ENCODE peak calls at places on chromosomes 13 and 19, in four cellular contexts. J is neuronal stem cell, E is H9, V is mesendoderm. R is an unnamed sample.

GRCh38 chr19:46839752-46840151 is 10.9 kb downstream of the AP2S1 start:
- DNase-seq in J (no peak), E (no peak), V (no peak), R (no peak)

GRCh38 chr19:22882797-22883196 is 50.7 kb downstream of the ZNF723 start:
- DNase-seq in J (no peak), E (no peak), V (peak), R (peak)

GRCh38 chr19:56712609-56713008 is 41.1 kb upstream of the ZNF835 start:
- DNase-seq in J (peak), E (no peak), V (peak), R (no peak)

GRCh38 chr13:47816835-47817234 is 184.2 kb downstream of the SUCLA2 start:
- DNase-seq in J (peak), E (no peak), V (peak), R (no peak)

GRCh38 chr13:45325806-45326205 is 15.2 kb downstream of the TPT1 start:
- DNase-seq in J (no peak), E (no peak), V (no peak), R (peak)

GRCh38 chr19:18743281-18743825 is 47.8 kb downstream of the COMP start:
- DNase-seq in J (no peak), E (peak), V (no peak), R (peak)

GRCh38 chr19:46787331-46788100 is 878 bp downstream of the SLC1A5 start:
- DNase-seq in J (peak), E (peak), V (peak), R (peak)

GRCh38 chr19:38318595-38319142 is 976 bp upstream of the KCNK6 start:
- DNase-seq in J (no peak), E (no peak), V (no peak), R (no peak)

GRCh38 chr13:49733181-49733951 is 42.1 kb upstream of the EBPL start:
- DNase-seq in J (no peak), E (no peak), V (peak), R (peak)

GRCh38 chr19:17777840-17778620 is 16.9 kb upstream of the B3GNT3 start:
- DNase-seq in J (peak), E (peak), V (peak), R (peak)

GRCh38 chr19:30512748-30513389 is 140.7 kb downstream of the ZNF536 start:
- DNase-seq in J (no peak), E (no peak), V (no peak), R (no peak)

GRCh38 chr13:27170221-27170520 is 1.4 kb downstream of the USP12 start:
- DNase-seq in J (no peak), E (no peak), V (no peak), R (peak)

GRCh38 chr13:34459856-34460255 is 482.2 kb upstream of the NBEA start:
- DNase-seq in J (no peak), E (no peak), V (no peak), R (no peak)

GRCh38 chr13:41613984-41614581 is 156.7 kb downstream of the RGCC start:
- DNase-seq in J (peak), E (no peak), V (peak), R (peak)

GRCh38 chr13:38981096-38981495 is 9.5 kb downstream of the STOML3 start:
- DNase-seq in J (no peak), E (no peak), V (peak), R (no peak)

GRCh38 chr13:99756281-99756680 is 215.3 kb downstream of the ZIC5 start:
- DNase-seq in J (no peak), E (no peak), V (peak), R (no peak)

GRCh38 chr13:29830000-29830399 is 20.4 kb downstream of the UBL3 start:
- DNase-seq in J (no peak), E (no peak), V (no peak), R (no peak)

GRCh38 chr19:46902402-46902766 is 41.6 kb downstream of the ARHGAP35 start:
- DNase-seq in J (no peak), E (no peak), V (peak), R (peak)

GRCh38 chr13:109209526-109209925 is 576.9 kb downstream of the IRS2 start:
- DNase-seq in J (no peak), E (no peak), V (no peak), R (no peak)

GRCh38 chr13:27868639-27869435 is 51.0 kb upstream of the PDX1 start:
- DNase-seq in J (no peak), E (no peak), V (peak), R (peak)

GRCh38 chr19:47324502-47324901 is 7.5 kb upstream of the C5AR2 start:
- DNase-seq in J (no peak), E (no peak), V (no peak), R (no peak)

GRCh38 chr19:2552859-2553258 is 76.9 kb downstream of the GADD45B start:
- DNase-seq in J (no peak), E (no peak), V (peak), R (no peak)

GRCh38 chr19:34676697-34677385 is at the start of gene SCGB2B2:
- DNase-seq in J (no peak), E (peak), V (no peak), R (no peak)

GRCh38 chr13:49838989-49839388 is 46.5 kb upstream of the KPNA3 start:
- DNase-seq in J (no peak), E (no peak), V (peak), R (no peak)

GRCh38 chr19:33000510-33000909 is 28.5 kb downstream of the FAAP24 start:
- DNase-seq in J (no peak), E (no peak), V (no peak), R (no peak)

GRCh38 chr19:7722231-7722651 is 9.7 kb downstream of the CLEC4G start:
- DNase-seq in J (no peak), E (no peak), V (no peak), R (no peak)

GRCh38 chr13:113129921-113130750 is 7.5 kb downstream of the F10 start:
- DNase-seq in J (no peak), E (peak), V (no peak), R (no peak)

GRCh38 chr19:1474011-1474764 is 4.8 kb downstream of the C19orf25 start:
- DNase-seq in J (no peak), E (no peak), V (no peak), R (peak)

DNA sequence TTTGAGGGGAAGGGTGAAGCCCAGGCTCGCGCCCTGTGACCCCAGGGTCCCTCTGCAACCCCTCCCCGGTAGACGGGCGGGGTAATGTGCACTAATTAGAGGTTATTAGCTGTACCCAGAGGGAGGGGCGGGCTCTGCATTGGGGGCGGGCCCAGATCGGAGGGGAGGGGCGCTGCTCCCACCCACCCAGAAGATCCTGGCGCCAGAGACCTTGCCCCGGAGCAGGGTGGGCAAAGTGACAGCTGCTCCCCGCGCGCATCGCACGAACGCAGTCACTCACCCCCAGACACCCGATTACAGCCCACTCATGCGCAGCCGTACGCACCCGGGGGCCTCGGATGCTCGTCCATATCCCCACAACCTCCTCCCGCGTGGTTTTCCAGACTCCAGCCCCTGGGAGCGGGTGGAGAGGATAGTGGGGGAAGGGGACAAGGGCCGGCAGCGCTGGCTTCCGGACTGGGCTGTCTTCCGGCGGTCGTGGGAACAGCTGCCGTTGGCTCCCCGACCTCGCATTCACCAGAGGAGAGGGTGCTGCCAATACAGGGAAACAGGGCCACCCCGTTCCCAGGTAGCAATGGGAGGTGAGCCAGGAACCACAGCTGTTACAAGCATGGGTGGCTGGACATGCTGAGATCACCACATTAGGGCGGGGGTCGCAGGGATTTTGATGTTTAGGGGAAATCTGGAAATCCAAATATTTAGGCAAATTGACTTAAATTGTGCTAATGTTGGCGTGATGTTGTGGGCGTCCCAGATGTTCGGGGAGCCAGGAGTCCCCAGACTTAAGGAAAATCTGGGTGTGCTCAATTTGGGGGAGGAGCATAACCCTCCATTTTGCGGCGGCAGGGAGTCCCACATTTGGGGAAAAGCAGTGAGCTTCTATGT is 2.9 kb upstream of the HOOK2 start:
- DNase-seq in J (no peak), E (peak), V (peak), R (peak)
- H2BK15ac ChIP-seq in J (peak), E (no peak), V (no peak), R (peak)

DNA sequence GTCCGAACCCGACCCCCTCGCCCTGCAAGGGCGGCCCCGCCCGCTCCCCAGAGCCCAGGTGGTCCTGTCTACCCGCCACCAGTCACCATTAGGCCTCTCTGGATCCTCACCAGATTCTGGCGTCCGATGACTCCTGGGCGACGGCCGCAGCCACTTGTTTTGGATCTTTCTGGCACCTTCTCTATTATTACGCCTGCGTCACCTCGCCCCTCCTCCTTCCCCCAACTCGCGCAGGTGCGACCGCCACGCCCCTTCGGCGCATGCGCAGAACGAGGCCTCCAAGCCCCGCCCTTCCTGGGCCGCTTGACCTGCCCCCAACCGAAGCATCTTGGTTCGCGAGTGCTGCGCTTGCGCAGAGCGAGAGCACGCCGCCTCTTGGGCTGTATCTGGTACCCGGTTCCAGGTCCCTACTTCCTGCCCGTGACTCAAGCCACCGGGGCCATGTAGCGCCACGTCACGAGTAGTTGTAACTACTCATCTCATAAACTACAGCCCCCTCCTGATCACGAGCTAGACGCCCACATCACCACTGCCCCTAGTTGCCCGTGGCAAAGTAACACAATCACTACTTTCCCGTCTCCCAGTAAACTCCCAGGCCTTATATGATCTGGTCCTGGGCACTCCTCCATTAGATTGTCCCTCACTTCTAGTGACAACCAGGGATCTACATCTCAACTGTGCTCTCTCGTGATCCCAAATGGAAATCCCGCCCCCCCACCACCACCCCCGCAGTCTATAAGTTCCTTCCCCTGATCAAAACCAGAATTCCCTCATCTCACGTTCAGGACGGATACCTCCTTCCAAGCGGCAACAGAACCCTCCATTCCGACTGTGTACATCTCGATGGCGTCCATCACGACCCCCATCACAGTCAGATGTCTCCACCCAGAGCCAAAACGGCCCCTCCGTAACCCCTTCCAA is at the start of gene DEDD2:
- DNase-seq in J (peak), E (peak), V (peak), R (peak)
- H2BK15ac ChIP-seq in J (peak), E (no peak), V (no peak), R (peak)

GRCh38 chr13:23799945-23800344 is 89.3 kb downstream of the MIPEP start:
- DNase-seq in J (no peak), E (no peak), V (no peak), R (peak)

GRCh38 chr13:23793711-23794110 is 95.5 kb downstream of the MIPEP start:
- DNase-seq in J (no peak), E (no peak), V (no peak), R (no peak)

GRCh38 chr13:23797276-23797903 is 91.8 kb downstream of the MIPEP start:
- DNase-seq in J (no peak), E (no peak), V (no peak), R (no peak)

GRCh38 chr13:23794267-23795161 is 94.7 kb downstream of the MIPEP start:
- DNase-seq in J (no peak), E (no peak), V (no peak), R (peak)

DNA sequence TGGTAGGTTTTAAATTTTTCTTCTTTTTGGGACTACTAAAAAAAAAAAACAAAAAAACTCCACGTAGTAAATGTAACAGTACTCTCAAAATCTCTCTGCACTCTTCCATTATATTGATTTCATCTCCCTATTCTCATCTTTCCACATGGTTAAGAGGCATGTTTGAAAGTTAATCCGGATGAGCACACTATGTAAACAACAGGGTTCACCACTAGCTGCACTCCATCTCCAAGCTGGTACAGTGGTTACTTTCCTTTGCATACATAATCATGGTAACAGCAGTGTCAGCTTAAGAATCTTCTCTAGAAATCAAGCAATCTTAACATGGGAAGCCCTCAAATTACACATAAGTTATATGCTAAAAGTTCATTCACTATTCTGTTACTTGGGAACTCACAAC is 92.7 kb downstream of the MIPEP start:
- DNase-seq in J (no peak), E (no peak), V (no peak), R (peak)
- H2BK15ac ChIP-seq in J (no peak), E (no peak), V (no peak), R (peak)

GRCh38 chr19:4334929-4335833 is 3.4 kb downstream of the STAP2 start:
- DNase-seq in J (no peak), E (no peak), V (no peak), R (no peak)

GRCh38 chr19:4343056-4343844 is at the start of gene MPND:
- DNase-seq in J (peak), E (peak), V (peak), R (peak)

GRCh38 chr19:4337906-4338440 is 654 bp downstream of the STAP2 start:
- DNase-seq in J (no peak), E (no peak), V (peak), R (no peak)

GRCh38 chr19:4342421-4343055 is 824 bp upstream of the MPND start:
- DNase-seq in J (peak), E (peak), V (peak), R (peak)

GRCh38 chr19:4338441-4339350 is at the start of gene STAP2:
- DNase-seq in J (no peak), E (peak), V (peak), R (no peak)
- H2BK15ac ChIP-seq in J (no peak), E (no peak), V (no peak), R (no peak)

R was measured in IMR-90.